ENCODE peak calls at places on chromosomes 3 and 15, in seven cellular contexts. I is bronchial epithelial cell, S is neural crest cell, X is IMR-90, Q is GM20000, G is kidney, Z is psoas muscle. A is an unnamed sample.

GRCh38 chr15:40114218-40114617 is 5.5 kb upstream of the BMF start:
- DNase-seq in X (no peak), I (no peak), S (no peak), G (no peak), Q (no peak), Z (no peak), A (no peak)

GRCh38 chr3:183193762-183194701 is 31.5 kb upstream of the LAMP3 start:
- DNase-seq in X (peak), S (no peak), Q (no peak), I (no peak), Z (no peak), G (no peak), A (no peak)

GRCh38 chr3:153089620-153090019 is 72.4 kb upstream of the RAP2B start:
- DNase-seq in Q (no peak), X (no peak), G (no peak), I (no peak), S (no peak), Z (no peak), A (no peak)

GRCh38 chr3:42189071-42189470 is 76.9 kb downstream of the CCK start:
- DNase-seq in G (no peak), X (no peak), I (no peak), Z (no peak), Q (no peak), S (no peak), A (no peak)

GRCh38 chr15:48402778-48403177 is 71.5 kb downstream of the DUT start:
- DNase-seq in S (no peak), X (no peak), I (peak), Q (no peak), G (no peak), Z (no peak), A (no peak)

GRCh38 chr3:5554245-5554747 is 366.8 kb downstream of the EDEM1 start:
- DNase-seq in S (no peak), X (no peak), I (no peak), G (no peak), Q (no peak), Z (no peak), A (no peak)

GRCh38 chr3:189038773-189039720 is 132.7 kb upstream of the TPRG1 start:
- DNase-seq in Z (no peak), Q (no peak), G (no peak), X (no peak), I (no peak), S (no peak), A (no peak)

GRCh38 chr15:81914734-81915234 is 131.0 kb downstream of the MEX3B start:
- DNase-seq in Z (peak), I (no peak), G (no peak), Q (no peak), X (no peak), S (no peak), A (no peak)

GRCh38 chr15:24898715-24899278 is 56.0 kb upstream of the SNRPN start:
- DNase-seq in I (no peak), X (no peak), S (no peak), Q (no peak), Z (no peak), G (no peak), A (no peak)

GRCh38 chr15:66863382-66864085 is 161.5 kb downstream of the SMAD6 start:
- DNase-seq in Q (no peak), Z (no peak), S (no peak), G (no peak), X (no peak), I (no peak), A (no peak)

GRCh38 chr15:29698030-29698701 is 124.1 kb downstream of the TJP1 start:
- DNase-seq in I (peak), X (peak), G (no peak), Q (no peak), S (no peak), Z (no peak), A (no peak)

GRCh38 chr3:13332158-13332557 is 88.0 kb downstream of the NUP210 start:
- DNase-seq in S (no peak), G (no peak), Z (no peak), Q (peak), I (peak), X (no peak), A (no peak)

GRCh38 chr3:147412491-147412916 is 3.3 kb downstream of the ZIC1 start:
- DNase-seq in Z (no peak), S (no peak), I (no peak), G (peak), Q (no peak), X (no peak), A (no peak)

GRCh38 chr3:74613566-74613965 is 893 bp downstream of the CNTN3 start:
- DNase-seq in Q (no peak), X (peak), G (no peak), I (no peak), S (no peak), Z (no peak), A (no peak)

GRCh38 chr3:72012376-72012775 is 227.4 kb upstream of the PROK2 start:
- DNase-seq in G (no peak), X (no peak), Q (no peak), Z (no peak), I (no peak), S (no peak), A (no peak)

GRCh38 chr3:115628075-115628412 is 4.7 kb downstream of the GAP43 start:
- DNase-seq in I (no peak), X (no peak), Q (no peak), G (no peak), S (no peak), Z (no peak), A (no peak)

GRCh38 chr3:58176185-58176530 is 34.6 kb downstream of the DNASE1L3 start:
- DNase-seq in S (no peak), Z (no peak), G (no peak), Q (no peak), X (no peak), I (no peak), A (no peak)

GRCh38 chr3:58173029-58173669 is 37.6 kb downstream of the DNASE1L3 start:
- DNase-seq in G (no peak), I (no peak), X (no peak), Q (no peak), S (no peak), Z (no peak), A (no peak)

GRCh38 chr3:58175429-58176184 is 35.2 kb downstream of the DNASE1L3 start:
- DNase-seq in Z (no peak), I (peak), X (peak), S (no peak), G (no peak), Q (no peak), A (no peak)

GRCh38 chr3:58175098-58175428 is 35.7 kb downstream of the DNASE1L3 start:
- DNase-seq in S (no peak), Q (no peak), X (no peak), G (no peak), Z (no peak), I (no peak), A (no peak)

GRCh38 chr3:58173670-58174472 is 36.9 kb downstream of the DNASE1L3 start:
- DNase-seq in I (peak), Q (peak), G (no peak), S (no peak), X (no peak), Z (no peak), A (peak)
- TF ChIP-seq CTCF in I (peak), Q (peak), G (peak), S (peak), X (no peak), Z (no peak), A (peak)

DNA sequence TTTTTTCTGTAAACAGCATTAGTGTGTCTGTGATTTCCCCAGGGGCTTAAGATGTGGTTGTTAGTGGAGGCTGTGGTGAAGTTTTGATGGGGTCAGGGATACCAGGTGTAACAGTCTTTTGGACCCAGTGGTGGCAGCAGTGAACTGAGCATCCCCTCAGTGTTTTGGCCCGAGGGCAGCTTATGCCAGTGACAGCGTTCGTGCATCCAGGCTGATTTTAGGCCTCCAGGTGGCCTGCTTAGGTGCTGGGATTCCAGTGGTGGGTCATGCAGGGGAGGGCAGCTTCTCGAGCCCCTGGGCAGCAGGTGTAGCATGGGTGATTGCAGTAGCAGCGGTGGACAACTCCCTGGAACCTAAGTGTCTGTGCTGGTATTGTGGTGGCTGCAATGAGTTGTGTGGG is 29.2 kb downstream of the STT3B start:
- DNase-seq in Q (no peak), I (no peak), G (peak), X (no peak), Z (peak), S (no peak), A (no peak)
- TF ChIP-seq CTCF in Q (no peak), I (no peak), G (no peak), X (no peak), Z (no peak), S (no peak), A (no peak)

GRCh38 chr3:36891651-36892268 is 53.1 kb downstream of the TRANK1 start:
- DNase-seq in Q (peak), X (no peak), I (no peak), Z (peak), S (no peak), G (no peak), A (no peak)
- TF ChIP-seq CTCF in Q (no peak), X (no peak), I (no peak), Z (no peak), S (no peak), G (no peak), A (no peak)

DNA sequence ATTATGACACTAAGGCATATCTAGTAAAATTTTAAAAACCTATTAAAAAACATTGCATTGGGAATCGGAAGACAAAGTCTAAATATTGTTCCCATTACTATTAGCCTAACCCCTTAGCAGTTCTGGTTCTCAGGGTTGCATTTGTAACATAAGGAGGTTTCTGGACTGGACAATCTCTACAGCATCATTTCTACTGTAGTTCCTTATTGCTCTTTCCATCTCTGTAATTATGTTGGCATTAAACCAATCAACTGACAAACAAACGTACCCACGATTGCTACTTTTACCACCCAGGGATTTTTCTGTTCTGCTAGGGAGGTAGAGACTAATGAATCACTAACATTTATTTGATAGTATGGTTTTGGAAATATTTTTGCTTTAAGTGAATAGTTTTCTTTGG is 190.8 kb downstream of the CBLB start:
- DNase-seq in G (no peak), S (no peak), Z (no peak), X (no peak), I (no peak), Q (no peak), A (no peak)
- TF ChIP-seq CTCF in G (no peak), S (no peak), Z (no peak), X (no peak), I (no peak), Q (no peak), A (no peak)

DNA sequence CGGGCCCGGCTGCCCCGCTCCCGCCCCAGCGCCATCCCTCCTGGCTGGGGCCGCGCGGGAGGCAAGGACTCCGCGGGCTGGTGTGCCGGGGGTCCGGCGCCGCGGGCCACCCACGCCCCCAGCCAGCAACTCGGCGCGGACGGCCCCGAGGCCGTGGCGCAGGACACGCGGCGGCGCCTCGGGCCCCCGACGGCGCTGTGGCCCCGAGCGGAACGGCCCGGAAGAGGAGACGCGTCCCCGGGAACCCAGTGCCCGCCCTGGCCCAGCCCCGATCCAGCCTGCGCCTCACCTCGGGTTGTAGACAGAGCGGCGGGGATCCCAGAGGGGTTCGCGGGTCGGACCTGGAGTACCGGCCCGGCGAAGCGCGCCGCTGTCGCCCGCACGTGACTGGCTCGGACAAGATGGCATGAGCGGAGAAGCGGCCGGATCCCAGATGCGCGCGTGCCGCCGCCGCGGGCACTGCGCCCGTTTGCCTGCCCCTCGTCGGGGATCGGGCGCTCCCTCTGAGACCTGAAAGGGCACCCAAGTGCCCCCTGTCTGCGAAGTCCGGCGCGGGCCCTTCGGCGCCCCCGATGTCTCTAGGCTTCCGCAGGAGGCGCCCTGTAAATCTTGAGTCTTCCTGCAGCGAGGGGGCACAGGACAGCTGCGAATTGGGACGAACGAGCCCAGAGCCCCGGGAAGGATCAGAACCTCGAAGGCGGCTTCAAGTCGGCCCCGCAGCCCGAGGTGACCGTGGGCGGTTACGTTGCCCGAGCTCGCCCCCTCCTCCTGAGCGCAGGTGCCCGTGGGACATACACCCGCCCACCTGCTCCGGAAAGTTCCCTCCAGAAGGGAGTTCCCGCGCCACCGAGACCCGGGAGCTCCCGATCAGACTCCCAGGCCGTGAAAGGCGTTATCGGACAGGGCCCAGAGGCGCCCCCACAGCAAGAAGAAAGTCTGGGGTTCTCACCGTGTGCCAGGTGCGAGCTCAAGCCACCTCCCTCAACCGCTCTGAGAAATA is 598 bp upstream of the SFMBT1 start:
- DNase-seq in Z (peak), S (peak), G (peak), Q (peak), X (peak), I (no peak), A (peak)
- TF ChIP-seq CTCF in Z (peak), S (peak), G (no peak), Q (peak), X (peak), I (peak), A (peak)